ENCODE peak calls at places on chromosomes 7 and 10, in seven cellular contexts. Q is neural progenitor cell, G is K562, Z is GM23248, T is mammary epithelial cell, Y is endothelial cell of umbilical vein, W is fibroblast of lung. N is an unnamed sample.

GRCh38 chr7:69732203-69732602 is 133.9 kb downstream of the AUTS2 start:
- DNase-seq in Q (no peak), G (no peak), Z (no peak), T (no peak), Y (no peak), W (peak; percentile 62), N (no peak)

GRCh38 chr10:6995846-6996245 is 415.0 kb downstream of the SFMBT2 start:
- DNase-seq in Q (no peak), G (no peak), Z (peak; percentile 27), T (no peak), Y (peak; percentile 2), W (peak; percentile 15), N (no peak)

GRCh38 chr7:1311406-1312097 is 78.9 kb downstream of the UNCX start:
- DNase-seq in Q (no peak), G (no peak), Z (no peak), T (no peak), Y (no peak), W (no peak), N (no peak)

GRCh38 chr7:7554021-7554432 is 12.7 kb upstream of the MIOS start:
- DNase-seq in Q (peak; percentile 65), G (no peak), Z (peak; percentile 92), T (peak; percentile 8), Y (no peak), W (peak; percentile 90), N (peak; percentile 76)

GRCh38 chr10:33489606-33490176 is 155.2 kb upstream of the NRP1 start:
- DNase-seq in Q (no peak), G (no peak), Z (no peak), T (no peak), Y (no peak), W (no peak), N (no peak)

GRCh38 chr7:6392712-6393666 is 54.8 kb downstream of the DAGLB start:
- DNase-seq in Q (no peak), G (peak; percentile 72), Z (peak; percentile 90), T (peak; percentile 76), Y (peak; percentile 77), W (peak; percentile 75), N (no peak)

GRCh38 chr7:2601907-2602735 is 29.7 kb upstream of the TTYH3 start:
- DNase-seq in Q (no peak), G (no peak), Z (no peak), T (no peak), Y (no peak), W (no peak), N (no peak)

GRCh38 chr7:128217972-128218652 is 23.0 kb upstream of the LEP start:
- DNase-seq in Q (no peak), G (peak; percentile 39), Z (peak; percentile 27), T (no peak), Y (no peak), W (peak; percentile 48), N (peak; percentile 30)

GRCh38 chr7:53504914-53505313 is 469.5 kb downstream of the POM121L12 start:
- DNase-seq in Q (no peak), G (no peak), Z (no peak), T (no peak), Y (no peak), W (no peak), N (no peak)
- TF ChIP-seq EZH2 in Q (no peak), G (no peak), Z (no peak), T (no peak), Y (no peak), W (no peak), N (no peak)

GRCh38 chr7:122311719-122312118 is 7.2 kb upstream of the FEZF1 start:
- DNase-seq in Q (peak; percentile 84), G (no peak), Z (no peak), T (no peak), Y (no peak), W (no peak), N (peak; percentile 36)

GRCh38 chr7:122312789-122313188 is 8.2 kb upstream of the FEZF1 start:
- DNase-seq in Q (peak; percentile 60), G (no peak), Z (no peak), T (no peak), Y (no peak), W (no peak), N (no peak)

GRCh38 chr7:122316467-122317394 is 12.2 kb upstream of the FEZF1 start:
- DNase-seq in Q (peak; percentile 91), G (no peak), Z (no peak), T (no peak), Y (no peak), W (no peak), N (peak; percentile 46)

GRCh38 chr7:122315507-122316466 is 11.2 kb upstream of the FEZF1 start:
- DNase-seq in Q (peak; percentile 68), G (no peak), Z (no peak), T (no peak), Y (no peak), W (no peak), N (peak; percentile 26)

DNA sequence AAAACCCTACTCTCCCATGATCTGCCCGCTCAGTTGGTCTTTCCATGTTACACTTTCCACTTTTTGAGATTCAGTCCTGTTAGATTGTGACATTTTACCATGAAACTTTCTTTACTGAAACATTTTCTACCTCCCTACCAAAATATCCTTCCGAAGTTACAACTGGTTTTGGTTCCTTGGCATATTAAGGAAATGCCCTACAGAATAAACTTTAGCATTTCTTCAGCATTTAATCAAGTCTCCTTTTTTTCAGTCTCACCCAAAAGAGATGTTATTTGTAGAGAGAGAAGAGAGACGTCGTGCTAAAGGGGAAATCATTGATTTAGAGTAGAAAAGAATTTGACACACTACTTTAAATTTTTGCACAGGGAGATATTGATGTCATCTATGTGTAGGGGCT is 9.7 kb upstream of the FEZF1 start:
- DNase-seq in Q (no peak), G (no peak), Z (no peak), T (no peak), Y (no peak), W (no peak), N (no peak)
- TF ChIP-seq EZH2 in Q (no peak), G (no peak), Z (no peak), T (no peak), Y (peak; percentile 50), W (no peak), N (no peak)

DNA sequence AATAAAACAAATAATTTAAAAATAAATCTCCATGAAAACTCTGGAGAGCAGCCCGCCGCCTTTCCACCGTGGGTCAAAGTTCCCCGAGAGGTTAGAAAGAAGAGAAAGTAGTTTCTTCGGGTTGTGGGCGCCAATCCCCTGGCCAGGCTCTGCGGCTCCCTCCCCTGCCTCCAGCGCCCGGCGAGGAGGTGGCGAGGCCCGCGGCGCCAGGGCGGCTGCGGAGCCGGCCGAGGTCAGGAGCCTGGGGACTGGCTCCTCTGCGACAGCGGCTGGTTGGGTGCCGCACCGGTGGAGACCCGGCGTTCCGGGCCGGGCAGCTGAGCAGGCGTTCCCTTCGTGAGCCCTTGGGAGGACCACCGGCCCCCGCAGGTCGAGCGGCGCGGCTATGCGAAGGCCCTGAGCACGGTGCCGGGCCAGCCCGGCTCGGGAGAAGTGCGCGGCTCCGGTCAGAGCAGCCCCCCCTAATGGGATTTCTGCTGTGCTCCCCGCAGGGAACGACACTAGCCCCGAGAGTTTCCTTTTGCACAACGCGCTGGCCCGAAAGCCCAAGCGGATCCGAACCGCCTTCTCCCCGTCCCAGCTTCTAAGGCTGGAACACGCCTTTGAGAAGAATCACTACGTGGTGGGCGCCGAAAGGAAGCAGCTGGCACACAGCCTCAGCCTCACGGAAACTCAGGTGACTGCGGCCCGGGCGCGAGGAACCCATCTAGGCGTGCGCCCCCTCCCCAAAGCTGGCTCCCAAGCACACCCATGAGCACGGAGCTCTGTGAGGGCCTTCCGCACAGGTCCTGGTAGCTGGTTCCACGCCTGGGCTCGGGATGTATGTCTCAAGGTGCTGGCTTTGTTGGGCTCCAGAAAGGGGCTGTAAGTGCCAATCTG is 2.8 kb downstream of the EMX2 start:
- DNase-seq in Q (peak; percentile 65), G (no peak), Z (peak; percentile 65), T (no peak), Y (no peak), W (no peak), N (no peak)
- TF ChIP-seq EZH2 in Q (peak; percentile 88), G (no peak), Z (no peak), T (peak; percentile 97), Y (peak; percentile 97), W (peak; percentile 91), N (peak; percentile 97)

DNA sequence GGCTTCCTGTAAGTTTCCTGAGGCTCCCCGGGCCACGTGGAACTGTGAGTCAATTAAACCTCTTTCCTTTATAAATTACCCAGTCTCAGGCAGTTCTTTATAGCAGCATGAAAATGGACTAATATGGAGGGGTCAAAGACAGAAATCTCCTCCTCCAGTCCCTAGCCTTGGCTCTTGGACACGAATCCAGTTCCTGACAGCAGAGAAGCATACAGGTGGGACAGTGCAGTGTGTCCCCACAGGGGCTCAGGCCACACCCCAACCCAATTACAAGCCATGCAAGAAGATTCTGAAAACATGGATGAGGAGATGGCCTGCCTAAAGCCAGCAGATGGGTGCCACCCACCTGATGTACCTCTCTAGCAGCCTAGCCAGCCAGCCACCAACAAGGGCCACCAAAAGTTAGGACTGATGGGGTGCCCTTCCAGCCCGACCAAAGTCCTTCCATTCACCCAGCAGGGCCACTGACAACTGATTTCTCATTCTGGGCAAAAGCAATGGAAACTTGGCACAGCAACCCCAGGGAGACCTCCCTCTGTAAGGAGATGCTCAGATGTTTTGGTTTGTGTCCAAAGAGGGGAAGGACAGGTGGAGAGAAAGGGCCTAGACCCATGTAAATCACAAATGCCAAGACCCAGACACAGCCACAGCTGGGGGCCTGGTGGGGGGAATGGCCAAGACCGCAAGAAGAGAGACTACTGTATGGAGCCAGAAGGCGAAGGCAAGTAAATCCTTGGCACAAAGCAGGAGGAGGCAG is 13.7 kb downstream of the GPRIN2 start:
- DNase-seq in Q (no peak), G (no peak), Z (no peak), T (no peak), Y (no peak), W (no peak), N (no peak)
- TF ChIP-seq EZH2 in Q (no peak), G (no peak), Z (no peak), T (no peak), Y (no peak), W (no peak), N (no peak)

GRCh38 chr10:132784582-132785432 is 1.1 kb downstream of the NKX6-2 start:
- DNase-seq in Q (peak; percentile 56), G (no peak), Z (no peak), T (no peak), Y (no peak), W (peak; percentile 7), N (no peak)
- TF ChIP-seq EZH2 in Q (peak; percentile 99), G (no peak), Z (peak; percentile 74), T (no peak), Y (peak; percentile 99), W (peak; percentile 95), N (peak; percentile 86)